ENCODE peak calls at places on chromosome 18, in ten cellular contexts. X, E, K, O, R, U, A, F, G and W are unnamed samples.
A peak's percentile ranks its signal among the peaks of the same experiment; 100 is the strongest.

GRCh38 chr18:68660355-68661183 is 54.3 kb downstream of the TMX3 start:
- DNase-seq in R (peak; percentile 60), U (no peak), O (peak; percentile 32), E (peak; percentile 68), X (no peak), K (peak; percentile 55), F (no peak), A (peak; percentile 72), G (no peak), W (no peak)

GRCh38 chr18:23245461-23245860 is 110.2 kb downstream of the CABLES1 start:
- DNase-seq in K (no peak), E (no peak), G (no peak), O (no peak), U (no peak), X (no peak), R (no peak), F (no peak), A (no peak), W (no peak)

GRCh38 chr18:48959921-48960920 is 9.5 kb upstream of the SMAD7 start:
- DNase-seq in F (peak; percentile 97), X (no peak), E (no peak), A (peak; percentile 78), R (no peak), G (no peak), O (no peak), K (no peak), U (no peak), W (no peak)

GRCh38 chr18:7325126-7325430 is 94.2 kb downstream of the LRRC30 start:
- DNase-seq in K (peak; percentile 62), R (no peak), E (no peak), G (no peak), F (no peak), O (peak; percentile 26), X (no peak), A (no peak), U (no peak), W (no peak)

GRCh38 chr18:50955246-50955645 is 12.6 kb upstream of the ELAC1 start:
- DNase-seq in E (no peak), R (no peak), O (no peak), G (no peak), F (peak; percentile 62), U (no peak), A (no peak), K (no peak), X (no peak), W (no peak)

GRCh38 chr18:58449366-58449935 is 179.4 kb downstream of the ALPK2 start:
- DNase-seq in A (no peak), E (no peak), R (no peak), O (no peak), F (peak; percentile 67), X (no peak), K (no peak), U (no peak), G (no peak), W (no peak)

GRCh38 chr18:59172664-59173249 is 33.1 kb downstream of the SEC11C start:
- DNase-seq in U (no peak), A (no peak), F (no peak), X (no peak), O (no peak), K (no peak), E (no peak), R (no peak), G (no peak), W (no peak)

GRCh38 chr18:78396077-78396476 is 583.5 kb upstream of the SALL3 start:
- DNase-seq in G (no peak), E (no peak), U (no peak), A (no peak), K (no peak), X (no peak), O (no peak), R (no peak), F (no peak), W (no peak)

GRCh38 chr18:22434973-22435608 is 17.4 kb upstream of the CTAGE1 start:
- DNase-seq in E (no peak), K (peak; percentile 88), F (no peak), R (peak; percentile 86), X (no peak), O (peak; percentile 44), G (no peak), U (peak; percentile 39), A (no peak), W (no peak)

GRCh38 chr18:74819433-74820059 is 221.9 kb downstream of the ZNF407 start:
- DNase-seq in A (peak; percentile 88), O (no peak), E (peak; percentile 37), X (no peak), U (no peak), R (no peak), K (peak; percentile 33), F (peak; percentile 91), G (no peak), W (peak; percentile 22)

GRCh38 chr18:12318334-12318697 is 10.3 kb downstream of the TUBB6 start:
- DNase-seq in X (peak; percentile 72), O (no peak), F (peak; percentile 50), E (no peak), U (no peak), R (no peak), G (no peak), A (no peak), K (no peak), W (no peak)

GRCh38 chr18:13369353-13369752 is 150.8 kb downstream of the LDLRAD4 start:
- DNase-seq in G (no peak), O (no peak), R (no peak), X (peak; percentile 67), E (no peak), F (peak; percentile 26), K (no peak), A (no peak), U (no peak), W (no peak)

GRCh38 chr18:55998071-55998522 is 410.1 kb upstream of the TCF4 start:
- DNase-seq in X (no peak), A (peak; percentile 93), G (peak; percentile 39), E (peak; percentile 19), O (no peak), K (peak; percentile 42), F (peak; percentile 72), R (peak; percentile 56), U (no peak), W (no peak)

GRCh38 chr18:55549474-55550104 is 38.4 kb downstream of the TCF4 start:
- DNase-seq in X (no peak), K (no peak), R (no peak), E (no peak), A (no peak), O (no peak), G (no peak), F (no peak), U (no peak), W (no peak)

GRCh38 chr18:23992119-23992940 is 22.2 kb upstream of the TTC39C start:
- DNase-seq in F (no peak), O (peak; percentile 55), A (no peak), K (peak; percentile 82), U (no peak), X (no peak), R (peak; percentile 56), G (peak; percentile 43), E (no peak), W (no peak)

GRCh38 chr18:48590678-48591077 is 51.8 kb downstream of the CTIF start:
- DNase-seq in F (no peak), E (no peak), A (no peak), G (no peak), R (peak; percentile 92), K (peak; percentile 71), U (peak; percentile 51), X (no peak), O (no peak), W (no peak)

GRCh38 chr18:11995445-11996189 is 14.3 kb downstream of the IMPA2 start:
- DNase-seq in R (peak; percentile 75), A (peak; percentile 80), O (peak; percentile 67), X (peak; percentile 91), F (peak; percentile 91), E (peak; percentile 80), G (peak; percentile 80), K (peak; percentile 71), U (peak; percentile 48), W (peak; percentile 68)

GRCh38 chr18:40494603-40495002 is 1460.4 kb upstream of the PIK3C3 start:
- DNase-seq in G (no peak), K (no peak), E (no peak), X (no peak), R (no peak), F (no peak), O (no peak), U (no peak), A (no peak), W (no peak)
- TF ChIP-seq CTCF in G (no peak), K (no peak), E (no peak), X (no peak), R (no peak), F (no peak), O (no peak), U (no peak), A (no peak), W (no peak)

GRCh38 chr18:45253973-45254372 is 361.3 kb upstream of the SLC14A2 start:
- DNase-seq in O (no peak), X (no peak), U (no peak), G (no peak), F (no peak), A (no peak), E (no peak), K (no peak), R (no peak), W (no peak)

GRCh38 chr18:45251236-45251635 is 364.0 kb upstream of the SLC14A2 start:
- DNase-seq in U (no peak), X (no peak), K (no peak), G (no peak), F (no peak), E (no peak), A (no peak), R (no peak), O (no peak), W (no peak)

GRCh38 chr18:45255142-45255890 is 360.0 kb upstream of the SLC14A2 start:
- DNase-seq in A (peak; percentile 38), U (peak; percentile 88), R (peak; percentile 91), G (peak; percentile 22), F (no peak), K (peak; percentile 37), X (peak; percentile 78), O (peak; percentile 16), E (no peak), W (no peak)

GRCh38 chr18:45252474-45252873 is 362.8 kb upstream of the SLC14A2 start:
- DNase-seq in U (no peak), K (no peak), G (no peak), O (no peak), F (no peak), A (no peak), R (no peak), X (no peak), E (no peak), W (no peak)

GRCh38 chr18:45254683-45255082 is 360.6 kb upstream of the SLC14A2 start:
- DNase-seq in G (peak; percentile 10), O (no peak), A (no peak), K (no peak), R (no peak), F (no peak), E (no peak), X (no peak), U (no peak), W (no peak)
- TF ChIP-seq CTCF in G (no peak), O (no peak), A (no peak), K (no peak), R (no peak), F (no peak), E (no peak), X (no peak), U (no peak), W (no peak)

GRCh38 chr18:29191263-29191662 is 1014.3 kb upstream of the CDH2 start:
- DNase-seq in U (peak; percentile 6), R (peak; percentile 16), X (no peak), O (peak; percentile 2), G (no peak), E (no peak), A (peak; percentile 12), F (peak; percentile 46), K (peak; percentile 37), W (no peak)
- TF ChIP-seq CTCF in U (peak; percentile 47), R (peak; percentile 51), X (no peak), O (no peak), G (no peak), E (peak; percentile 57), A (peak; percentile 56), F (peak; percentile 76), K (peak; percentile 51), W (no peak)

GRCh38 chr18:5237723-5238370 is 40.8 kb upstream of the AKAIN1 start:
- DNase-seq in U (peak; percentile 53), F (peak; percentile 95), X (peak; percentile 94), A (peak; percentile 92), R (peak; percentile 94), K (peak; percentile 93), G (peak; percentile 85), E (peak; percentile 92), O (peak; percentile 75), W (peak; percentile 85)
- TF ChIP-seq CTCF in U (peak; percentile 11), F (peak; percentile 41), X (peak; percentile 26), A (peak; percentile 12), R (no peak), K (no peak), G (peak; percentile 18), E (peak; percentile 32), O (no peak), W (no peak)